ENCODE peak calls at places on chromosomes 4 and X, in four cellular contexts. One of them, this sample, is unnamed.

GRCh38 chr4:45453258-45453841 is 670.5 kb downstream of the GABRG1 start:
- DNase-seq in K562: no peak
- DNase-seq in H1: no peak
- DNase-seq in GM12878: no peak
- DNase-seq in this sample: no peak

GRCh38 chrX:33252306-33252825 is 41.0 kb upstream of the DMD start:
- DNase-seq in H1: no peak
- DNase-seq in GM12878: no peak
- DNase-seq in K562: no peak
- DNase-seq in this sample: no peak

GRCh38 chr4:164571593-164572385 is 182.1 kb upstream of the SMIM31 start:
- DNase-seq in H1: no peak
- DNase-seq in K562: no peak
- DNase-seq in GM12878: no peak
- DNase-seq in this sample: no peak

GRCh38 chrX:21479695-21480280 is 105.6 kb downstream of the CNKSR2 start:
- DNase-seq in GM12878: no peak
- DNase-seq in K562: no peak
- DNase-seq in H1: no peak
- DNase-seq in this sample: no peak

GRCh38 chr4:96164814-96165351 is 325.0 kb downstream of the PDHA2 start:
- DNase-seq in H1: no peak
- DNase-seq in K562: no peak
- DNase-seq in GM12878: no peak
- DNase-seq in this sample: no peak

GRCh38 chr4:144174401-144175067 is 34.0 kb upstream of the GYPA start:
- DNase-seq in GM12878: peak
- DNase-seq in H1: no peak
- DNase-seq in K562: peak
- DNase-seq in this sample: peak

GRCh38 chrX:9885150-9885549 is 82.0 kb upstream of the CLDN34 start:
- DNase-seq in GM12878: no peak
- DNase-seq in K562: peak
- DNase-seq in H1: peak
- DNase-seq in this sample: peak

GRCh38 chrX:3449287-3449686 is 102.8 kb upstream of the MXRA5 start:
- DNase-seq in GM12878: no peak
- DNase-seq in H1: no peak
- DNase-seq in K562: no peak
- DNase-seq in this sample: no peak

GRCh38 chr4:40992472-40993298 is 221.7 kb downstream of the APBB2 start:
- DNase-seq in K562: no peak
- DNase-seq in H1: no peak
- DNase-seq in GM12878: peak
- DNase-seq in this sample: no peak

GRCh38 chr4:75412746-75413145 is 101.5 kb downstream of the RCHY1 start:
- DNase-seq in K562: no peak
- DNase-seq in GM12878: no peak
- DNase-seq in H1: no peak
- DNase-seq in this sample: no peak

GRCh38 chr4:137678796-137679195 is 146.5 kb upstream of the PCDH18 start:
- DNase-seq in H1: no peak
- DNase-seq in K562: no peak
- DNase-seq in GM12878: no peak
- DNase-seq in this sample: no peak

GRCh38 chr4:15398732-15399131 is 29.1 kb upstream of the C1QTNF7 start:
- DNase-seq in GM12878: no peak
- DNase-seq in K562: no peak
- DNase-seq in H1: no peak
- DNase-seq in this sample: no peak

GRCh38 chrX:45083314-45083713 is 117.4 kb downstream of the DIPK2B start:
- DNase-seq in GM12878: no peak
- DNase-seq in H1: no peak
- DNase-seq in K562: no peak
- DNase-seq in this sample: no peak

GRCh38 chr4:145099653-145100052 is 1.5 kb downstream of the ABCE1 start:
- DNase-seq in GM12878: no peak
- DNase-seq in K562: no peak
- DNase-seq in H1: no peak
- DNase-seq in this sample: no peak

GRCh38 chr4:2794707-2795557 is 2.0 kb downstream of the SH3BP2 start:
- DNase-seq in GM12878: no peak
- DNase-seq in K562: no peak
- DNase-seq in H1: no peak
- DNase-seq in this sample: no peak

GRCh38 chrX:120790118-120790517 is 85.5 kb downstream of the CT47B1 start:
- DNase-seq in K562: peak
- DNase-seq in GM12878: peak
- DNase-seq in H1: no peak
- DNase-seq in this sample: peak

GRCh38 chr4:188826393-188826792 is 687.2 kb downstream of the TRIML1 start:
- DNase-seq in GM12878: no peak
- DNase-seq in H1: no peak
- DNase-seq in K562: no peak
- DNase-seq in this sample: no peak

GRCh38 chr4:26237916-26238315 is 82.9 kb upstream of the RBPJ start:
- DNase-seq in K562: no peak
- DNase-seq in GM12878: no peak
- DNase-seq in H1: no peak
- DNase-seq in this sample: no peak

GRCh38 chr4:42371306-42372063 is 25.8 kb upstream of the SHISA3 start:
- DNase-seq in K562: peak
- DNase-seq in H1: no peak
- DNase-seq in GM12878: no peak
- DNase-seq in this sample: peak

GRCh38 chr4:78661086-78661690 is 109.6 kb downstream of the ANXA3 start:
- DNase-seq in GM12878: no peak
- DNase-seq in K562: no peak
- DNase-seq in H1: no peak
- DNase-seq in this sample: no peak

GRCh38 chr4:52037730-52038108 is 380 bp downstream of the SGCB start:
- DNase-seq in GM12878: no peak
- DNase-seq in K562: no peak
- DNase-seq in H1: peak
- DNase-seq in this sample: no peak

GRCh38 chr4:15811703-15812325 is 33.7 kb downstream of the CD38 start:
- DNase-seq in K562: no peak
- DNase-seq in GM12878: no peak
- DNase-seq in H1: no peak
- DNase-seq in this sample: no peak

GRCh38 chr4:153809307-153809706 is 20.4 kb upstream of the SFRP2 start:
- DNase-seq in H1: no peak
- DNase-seq in K562: no peak
- DNase-seq in GM12878: peak
- DNase-seq in this sample: no peak

GRCh38 chrX:848366-848765 is 217.8 kb downstream of the SHOX start:
- DNase-seq in GM12878: no peak
- DNase-seq in K562: no peak
- DNase-seq in H1: peak
- DNase-seq in this sample: no peak

GRCh38 chr4:7235030-7235380 is 42.7 kb downstream of the SORCS2 start:
- DNase-seq in K562: no peak
- DNase-seq in GM12878: no peak
- DNase-seq in H1: no peak
- DNase-seq in this sample: no peak

GRCh38 chrX:15214614-15215013 is 55.3 kb downstream of the ASB9 start:
- DNase-seq in K562: no peak
- DNase-seq in GM12878: no peak
- DNase-seq in H1: no peak
- DNase-seq in this sample: no peak

GRCh38 chr4:95204873-95205272 is 343.9 kb downstream of the UNC5C start:
- DNase-seq in H1: no peak
- DNase-seq in K562: peak
- DNase-seq in GM12878: no peak
- DNase-seq in this sample: peak

GRCh38 chr4:137367608-137368007 is 164.7 kb downstream of the PCDH18 start:
- DNase-seq in K562: no peak
- DNase-seq in GM12878: no peak
- DNase-seq in H1: no peak
- DNase-seq in this sample: no peak

GRCh38 chr4:107349266-107349665 is 313.2 kb upstream of the DKK2 start:
- DNase-seq in H1: no peak
- DNase-seq in GM12878: no peak
- DNase-seq in K562: no peak
- DNase-seq in this sample: no peak
- TF ChIP-seq ZNF274 in H1: no peak
- TF ChIP-seq ZNF274 in GM12878: no peak
- TF ChIP-seq ZNF274 in K562: no peak
- TF ChIP-seq ZNF274 in this sample: no peak

GRCh38 chr4:89753601-89754066 is 83.3 kb downstream of the SNCA start:
- DNase-seq in K562: no peak
- DNase-seq in GM12878: no peak
- DNase-seq in H1: no peak
- DNase-seq in this sample: peak
- H3K9ac ChIP-seq in K562: no peak
- H3K9ac ChIP-seq in GM12878: no peak
- H3K9ac ChIP-seq in H1: no peak
- H3K9ac ChIP-seq in this sample: no peak

GRCh38 chr4:185685804-185686203 is 126.2 kb downstream of the SORBS2 start:
- DNase-seq in H1: no peak
- DNase-seq in GM12878: no peak
- DNase-seq in K562: no peak
- DNase-seq in this sample: no peak

GRCh38 chr4:185682236-185682635 is 129.8 kb downstream of the SORBS2 start:
- DNase-seq in K562: no peak
- DNase-seq in GM12878: no peak
- DNase-seq in H1: no peak
- DNase-seq in this sample: no peak

GRCh38 chr4:185681604-185682003 is 130.4 kb downstream of the SORBS2 start:
- DNase-seq in H1: no peak
- DNase-seq in GM12878: no peak
- DNase-seq in K562: no peak
- DNase-seq in this sample: no peak

GRCh38 chr4:185683222-185683621 is 128.8 kb downstream of the SORBS2 start:
- DNase-seq in K562: no peak
- DNase-seq in H1: no peak
- DNase-seq in GM12878: no peak
- DNase-seq in this sample: no peak

DNA sequence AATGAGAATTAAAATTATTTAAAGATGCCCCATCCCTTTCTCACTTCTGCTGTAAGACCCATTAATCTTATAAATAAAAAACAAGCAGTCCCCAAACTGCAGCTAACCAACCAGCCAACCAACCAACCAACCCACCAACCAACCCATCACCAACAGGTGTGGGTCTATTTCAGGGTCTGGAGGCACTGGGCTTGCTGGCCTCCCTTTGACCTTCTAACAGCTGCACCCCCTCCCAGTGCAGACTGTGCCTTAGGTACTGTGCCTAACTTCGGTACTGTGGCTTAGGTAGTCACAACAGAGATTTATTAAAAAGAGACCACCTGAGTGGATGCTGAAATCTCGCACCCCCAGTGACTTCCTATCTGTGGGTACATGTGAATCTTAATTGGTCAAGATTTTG is 128.1 kb downstream of the SORBS2 start:
- DNase-seq in GM12878: no peak
- DNase-seq in H1: no peak
- DNase-seq in K562: no peak
- DNase-seq in this sample: no peak
- TF ChIP-seq EGR1 in GM12878: no peak
- TF ChIP-seq EGR1 in H1: no peak
- TF ChIP-seq EGR1 in K562: no peak
- TF ChIP-seq EGR1 in this sample: no peak

DNA sequence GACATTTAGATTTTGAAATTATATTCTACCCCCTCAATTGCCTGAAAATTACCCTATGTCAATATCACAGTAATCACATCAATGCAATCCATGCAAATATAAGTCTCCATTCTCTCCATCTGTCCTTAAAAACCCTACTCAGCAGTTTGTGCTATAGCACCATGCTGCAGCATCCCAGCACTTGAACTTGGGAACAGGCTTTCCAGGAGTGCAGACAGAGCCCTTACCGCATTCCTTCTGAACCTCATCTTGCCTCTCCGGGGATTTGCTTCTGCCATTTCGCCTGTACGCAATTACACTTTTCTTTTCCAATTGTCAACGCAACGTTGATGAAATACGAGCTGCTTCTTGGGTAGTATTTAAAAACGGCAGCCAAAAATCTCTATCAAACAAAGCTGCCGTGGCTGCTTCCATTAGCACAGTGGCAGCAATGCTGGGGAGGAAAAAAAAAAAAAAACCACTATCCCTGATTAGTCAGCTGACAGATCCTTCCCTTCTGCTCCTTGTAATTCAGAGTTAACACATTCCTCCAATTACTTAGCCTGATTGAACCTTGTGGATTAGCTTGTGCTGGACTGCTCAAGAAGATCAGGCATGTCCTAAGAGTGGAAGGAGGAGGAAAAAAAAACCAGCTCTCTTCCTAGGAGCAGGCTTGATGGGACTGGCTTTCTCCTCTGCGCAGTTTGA is 65.6 kb downstream of the MCF2 start:
- DNase-seq in GM12878: no peak
- DNase-seq in H1: peak
- DNase-seq in K562: no peak
- DNase-seq in this sample: no peak
- TF ChIP-seq ZNF274 in GM12878: no peak
- TF ChIP-seq ZNF274 in H1: no peak
- TF ChIP-seq ZNF274 in K562: no peak
- TF ChIP-seq ZNF274 in this sample: no peak

DNA sequence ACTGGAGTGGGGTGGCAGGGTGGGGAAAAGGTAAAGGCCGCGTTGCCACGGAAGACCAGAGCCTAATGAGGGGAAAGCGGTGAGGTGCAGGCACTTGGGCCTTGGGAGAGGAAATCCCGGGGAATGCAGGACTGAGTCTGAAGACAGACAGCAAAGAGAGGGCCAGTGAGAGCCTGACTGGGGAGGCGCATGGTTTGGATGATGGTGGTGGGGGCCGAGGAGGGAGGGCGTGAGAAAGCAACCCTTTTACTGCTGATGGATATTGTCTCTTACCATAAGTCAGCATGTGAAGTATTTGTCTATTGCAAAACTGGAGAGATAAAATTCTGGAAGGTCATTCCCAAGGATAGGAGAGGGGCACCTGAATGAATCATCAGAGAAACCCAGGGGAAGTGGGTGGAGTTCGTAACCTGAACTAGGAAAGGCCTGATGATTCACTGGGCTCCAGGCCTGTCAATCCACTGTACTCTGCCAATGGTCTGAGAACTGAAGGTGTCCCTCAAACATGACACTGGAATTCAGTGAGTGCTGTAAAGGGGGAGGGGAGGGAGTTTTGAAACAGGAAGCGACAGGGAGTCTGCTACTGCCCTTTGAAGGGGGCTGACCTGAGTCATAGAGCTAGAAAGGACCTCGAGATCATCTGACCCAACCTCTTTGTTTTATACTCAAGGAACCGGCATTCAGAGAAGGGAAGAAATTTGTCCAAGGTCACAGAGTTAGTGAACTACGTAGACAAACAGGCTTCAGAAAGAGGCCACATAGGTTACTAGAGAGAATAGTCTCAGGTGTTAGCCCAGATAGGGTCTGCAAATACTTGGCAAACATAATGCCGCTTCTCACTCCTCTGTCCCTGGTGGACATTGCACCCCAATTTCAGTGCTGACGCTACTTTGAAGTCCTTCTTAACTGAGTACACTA is 52.2 kb downstream of the NALF2 start:
- DNase-seq in GM12878: no peak
- DNase-seq in H1: peak
- DNase-seq in K562: peak
- DNase-seq in this sample: peak
- H3K9ac ChIP-seq in GM12878: no peak
- H3K9ac ChIP-seq in H1: no peak
- H3K9ac ChIP-seq in K562: no peak
- H3K9ac ChIP-seq in this sample: peak

GRCh38 chrX:14051416-14051815 is 21.7 kb upstream of the GEMIN8 start:
- DNase-seq in K562: no peak
- DNase-seq in GM12878: no peak
- DNase-seq in H1: no peak
- DNase-seq in this sample: no peak
- TF ChIP-seq EGR1 in K562: no peak
- TF ChIP-seq EGR1 in GM12878: no peak
- TF ChIP-seq EGR1 in H1: no peak
- TF ChIP-seq EGR1 in this sample: no peak

This sample was measured in HCT116.